ENCODE peak calls at places on chromosomes 13 and 19, in six cellular contexts. One of them, this sample, is unnamed.

GRCh38 chr19:33871605-33872004 is 74.9 kb downstream of the KCTD15 start:
- DNase-seq in ELF-1: no peak
- DNase-seq in activated CD4-positive, alpha-beta T cell treated with anti-CD3 and anti-CD28 coated beads, Interleukin-2, amount 50 U/mL, for 24 hours: no peak
- DNase-seq in iris pigment epithelial cell: no peak
- DNase-seq in H7: no peak
- DNase-seq in cardiac fibroblast: no peak
- DNase-seq in this sample: no peak

GRCh38 chr19:7909471-7910067 is 5.1 kb upstream of the TGFBR3L start:
- DNase-seq in ELF-1: no peak
- DNase-seq in activated CD4-positive, alpha-beta T cell treated with anti-CD3 and anti-CD28 coated beads, Interleukin-2, amount 50 U/mL, for 24 hours: no peak
- DNase-seq in iris pigment epithelial cell: no peak
- DNase-seq in H7: no peak
- DNase-seq in cardiac fibroblast: no peak
- DNase-seq in this sample: no peak

GRCh38 chr13:66159526-66159925 is 1070.6 kb downstream of the PCDH9 start:
- DNase-seq in ELF-1: no peak
- DNase-seq in activated CD4-positive, alpha-beta T cell treated with anti-CD3 and anti-CD28 coated beads, Interleukin-2, amount 50 U/mL, for 24 hours: no peak
- DNase-seq in iris pigment epithelial cell: no peak
- DNase-seq in H7: no peak
- DNase-seq in cardiac fibroblast: no peak
- DNase-seq in this sample: no peak

GRCh38 chr19:11092181-11092538 is 2.9 kb downstream of the LDLR start:
- DNase-seq in ELF-1: peak
- DNase-seq in activated CD4-positive, alpha-beta T cell treated with anti-CD3 and anti-CD28 coated beads, Interleukin-2, amount 50 U/mL, for 24 hours: no peak
- DNase-seq in iris pigment epithelial cell: peak
- DNase-seq in H7: peak
- DNase-seq in cardiac fibroblast: peak
- DNase-seq in this sample: no peak

GRCh38 chr13:110290811-110291210 is 16.1 kb downstream of the COL4A1 start:
- DNase-seq in ELF-1: no peak
- DNase-seq in activated CD4-positive, alpha-beta T cell treated with anti-CD3 and anti-CD28 coated beads, Interleukin-2, amount 50 U/mL, for 24 hours: no peak
- DNase-seq in iris pigment epithelial cell: no peak
- DNase-seq in H7: no peak
- DNase-seq in cardiac fibroblast: no peak
- DNase-seq in this sample: no peak

GRCh38 chr19:6577410-6578125 is 13.4 kb downstream of the CD70 start:
- DNase-seq in ELF-1: no peak
- DNase-seq in activated CD4-positive, alpha-beta T cell treated with anti-CD3 and anti-CD28 coated beads, Interleukin-2, amount 50 U/mL, for 24 hours: no peak
- DNase-seq in iris pigment epithelial cell: no peak
- DNase-seq in H7: no peak
- DNase-seq in cardiac fibroblast: no peak
- DNase-seq in this sample: peak

GRCh38 chr13:44929691-44930090 is 59.6 kb downstream of the NUFIP1 start:
- DNase-seq in ELF-1: no peak
- DNase-seq in activated CD4-positive, alpha-beta T cell treated with anti-CD3 and anti-CD28 coated beads, Interleukin-2, amount 50 U/mL, for 24 hours: no peak
- DNase-seq in iris pigment epithelial cell: no peak
- DNase-seq in H7: no peak
- DNase-seq in cardiac fibroblast: no peak
- DNase-seq in this sample: no peak

GRCh38 chr13:98959775-98960325 is 18.0 kb downstream of the DOCK9 start:
- DNase-seq in ELF-1: no peak
- DNase-seq in activated CD4-positive, alpha-beta T cell treated with anti-CD3 and anti-CD28 coated beads, Interleukin-2, amount 50 U/mL, for 24 hours: no peak
- DNase-seq in iris pigment epithelial cell: no peak
- DNase-seq in H7: no peak
- DNase-seq in cardiac fibroblast: no peak
- DNase-seq in this sample: no peak

GRCh38 chr13:50115695-50116094 is 100.5 kb downstream of the KCNRG start:
- DNase-seq in ELF-1: no peak
- DNase-seq in activated CD4-positive, alpha-beta T cell treated with anti-CD3 and anti-CD28 coated beads, Interleukin-2, amount 50 U/mL, for 24 hours: no peak
- DNase-seq in iris pigment epithelial cell: no peak
- DNase-seq in H7: no peak
- DNase-seq in cardiac fibroblast: no peak
- DNase-seq in this sample: no peak